ENCODE peak calls at places on chromosomes 2 and 18, in six cellular contexts. O, X, D, T, K and W are unnamed samples. For H3K4me1 and H3K27me3, the result is how much of the 10 kb centered on the place peaks cover.

GRCh38 chr2:105379741-105380186 is 19.1 kb downstream of the FHL2 start:
- DNase-seq in O (no peak), X (no peak), D (no peak), T (no peak), K (no peak), W (peak)

GRCh38 chr18:11757084-11757590 is 68.1 kb downstream of the GNAL start:
- DNase-seq in O (no peak), X (no peak), D (no peak), T (no peak), K (no peak), W (no peak)

GRCh38 chr2:9071032-9071431 is 67.5 kb upstream of the MBOAT2 start:
- DNase-seq in O (no peak), X (no peak), D (peak), T (peak), K (peak), W (no peak)

GRCh38 chr2:204538179-204539009 is 6.9 kb upstream of the PARD3B start:
- DNase-seq in O (no peak), X (no peak), D (no peak), T (no peak), K (no peak), W (no peak)

GRCh38 chr2:127069003-127069402 is 38.0 kb downstream of the BIN1 start:
- DNase-seq in O (no peak), X (no peak), D (no peak), T (no peak), K (no peak), W (no peak)

GRCh38 chr18:35030234-35030989 is 10.8 kb upstream of the MAPRE2 start:
- DNase-seq in O (no peak), X (no peak), D (no peak), T (no peak), K (no peak), W (no peak)

GRCh38 chr2:166932032-166932431 is 43.8 kb downstream of the XIRP2 start:
- DNase-seq in O (no peak), X (no peak), D (no peak), T (no peak), K (peak), W (no peak)

GRCh38 chr2:139259422-139260051 is 479.3 kb upstream of the NXPH2 start:
- DNase-seq in O (no peak), X (no peak), D (no peak), T (no peak), K (no peak), W (no peak)

GRCh38 chr18:23523429-23524212 is 20.3 kb downstream of the RMC1 start:
- DNase-seq in O (no peak), X (no peak), D (no peak), T (no peak), K (no peak), W (no peak)

GRCh38 chr2:186903183-186903582 is 54.2 kb upstream of the ZSWIM2 start:
- DNase-seq in O (no peak), X (no peak), D (no peak), T (no peak), K (no peak), W (no peak)

GRCh38 chr2:28750316-28751101 is 1.1 kb upstream of the PPP1CB start:
- DNase-seq in O (no peak), X (no peak), D (no peak), T (no peak), K (no peak), W (no peak)

GRCh38 chr18:65659312-65659711 is 91.5 kb upstream of the CDH7 start:
- DNase-seq in O (no peak), X (no peak), D (no peak), T (no peak), K (no peak), W (no peak)

GRCh38 chr2:202317080-202317859 is 51.7 kb downstream of the NOP58 start:
- DNase-seq in O (no peak), X (peak), D (no peak), T (no peak), K (peak), W (no peak)

GRCh38 chr2:71071681-71072398 is 3.4 kb downstream of the NAGK start:
- DNase-seq in O (no peak), X (peak), D (no peak), T (no peak), K (peak), W (no peak)

GRCh38 chr2:35788543-35788942 is 567.0 kb upstream of the CRIM1 start:
- DNase-seq in O (no peak), X (no peak), D (no peak), T (no peak), K (no peak), W (no peak)

GRCh38 chr2:215751200-215751910 is 262.0 kb downstream of the MREG start:
- DNase-seq in O (no peak), X (no peak), D (no peak), T (no peak), K (peak), W (no peak)

GRCh38 chr2:54083440-54083839 is 32.0 kb upstream of the ACYP2 start:
- DNase-seq in O (no peak), X (no peak), D (no peak), T (no peak), K (no peak), W (no peak)

GRCh38 chr2:4909486-4909885 is 782.7 kb upstream of the SOX11 start:
- DNase-seq in O (no peak), X (no peak), D (no peak), T (no peak), K (no peak), W (no peak)

GRCh38 chr2:25825238-25825637 is 53.0 kb downstream of the ASXL2 start:
- DNase-seq in O (no peak), X (no peak), D (no peak), T (no peak), K (no peak), W (no peak)

GRCh38 chr2:105773568-105773967 is 28.9 kb downstream of the NCK2 start:
- DNase-seq in O (no peak), X (no peak), D (no peak), T (no peak), K (no peak), W (no peak)

GRCh38 chr2:6771539-6772365 is 94.0 kb downstream of the CMPK2 start:
- DNase-seq in O (no peak), X (no peak), D (no peak), T (no peak), K (no peak), W (no peak)

GRCh38 chr2:189486237-189486770 is 45.0 kb downstream of the WDR75 start:
- DNase-seq in O (no peak), X (no peak), D (no peak), T (no peak), K (no peak), W (no peak)

GRCh38 chr2:127101048-127101611 is 5.8 kb downstream of the BIN1 start:
- DNase-seq in O (no peak), X (no peak), D (no peak), T (no peak), K (no peak), W (no peak)

GRCh38 chr2:200442471-200442870 is 67.4 kb downstream of the KCTD18 start:
- DNase-seq in O (no peak), X (no peak), D (no peak), T (no peak), K (no peak), W (no peak)

GRCh38 chr2:36695746-36696415 is 626 bp upstream of the VIT start:
- DNase-seq in O (no peak), X (no peak), D (no peak), T (no peak), K (peak), W (no peak)

GRCh38 chr2:212548459-212548815 is 9.8 kb upstream of the ERBB4 start:
- DNase-seq in O (no peak), X (peak), D (no peak), T (no peak), K (no peak), W (no peak)

GRCh38 chr2:176494949-176495353 is 225.7 kb downstream of the MTX2 start:
- DNase-seq in O (peak), X (peak), D (no peak), T (no peak), K (no peak), W (peak)

GRCh38 chr2:189698020-189698887 is 23.8 kb downstream of the ANKAR start:
- DNase-seq in O (no peak), X (peak), D (no peak), T (peak), K (peak), W (no peak)

GRCh38 chr2:44655401-44655864 is 286.1 kb upstream of the SIX3 start:
- DNase-seq in O (no peak), X (no peak), D (no peak), T (no peak), K (no peak), W (no peak)

GRCh38 chr2:12587729-12588522 is 128.8 kb upstream of the TRIB2 start:
- DNase-seq in O (no peak), X (no peak), D (no peak), T (no peak), K (peak), W (no peak)

GRCh38 chr18:57428221-57429150 is 6.7 kb upstream of the ONECUT2 start:
- DNase-seq in O (no peak), X (no peak), D (no peak), T (no peak), K (no peak), W (no peak)

GRCh38 chr2:5742126-5742525 is 49.9 kb downstream of the SOX11 start:
- DNase-seq in O (no peak), X (no peak), D (no peak), T (no peak), K (no peak), W (no peak)

GRCh38 chr2:108128226-108128786 is 111.5 kb upstream of the SULT1C3 start:
- DNase-seq in O (no peak), X (no peak), D (no peak), T (no peak), K (no peak), W (no peak)

GRCh38 chr2:163604941-163605555 is 130.8 kb downstream of the FIGN start:
- DNase-seq in O (no peak), X (no peak), D (no peak), T (no peak), K (peak), W (no peak)

GRCh38 chr2:32559136-32559535 is 68.7 kb upstream of the TTC27 start:
- DNase-seq in O (no peak), X (no peak), D (no peak), T (no peak), K (no peak), W (no peak)

GRCh38 chr18:46474487-46475366 is 182.3 kb downstream of the LOXHD1 start:
- DNase-seq in O (no peak), X (no peak), D (no peak), T (no peak), K (no peak), W (no peak)

GRCh38 chr18:62588217-62588616 is 65.4 kb downstream of the ZCCHC2 start:
- DNase-seq in O (no peak), X (no peak), D (no peak), T (no peak), K (no peak), W (no peak)

GRCh38 chr18:8866679-8867078 is 161.3 kb downstream of the MTCL1 start:
- DNase-seq in O (no peak), X (no peak), D (no peak), T (no peak), K (no peak), W (no peak)

GRCh38 chr2:53129851-53130250 is 637.8 kb upstream of the CHAC2 start:
- DNase-seq in O (no peak), X (no peak), D (peak), T (no peak), K (peak), W (no peak)

GRCh38 chr2:120306091-120306490 is 39.8 kb upstream of the INHBB start:
- DNase-seq in O (no peak), X (no peak), D (no peak), T (no peak), K (no peak), W (no peak)

GRCh38 chr2:120303177-120303576 is 42.8 kb upstream of the INHBB start:
- DNase-seq in O (no peak), X (no peak), D (no peak), T (no peak), K (no peak), W (no peak)

GRCh38 chr2:120308038-120308910 is 37.7 kb upstream of the INHBB start:
- DNase-seq in O (no peak), X (no peak), D (no peak), T (no peak), K (no peak), W (no peak)

GRCh38 chr2:120307482-120307881 is 38.5 kb upstream of the INHBB start:
- DNase-seq in O (no peak), X (no peak), D (no peak), T (no peak), K (no peak), W (no peak)

DNA sequence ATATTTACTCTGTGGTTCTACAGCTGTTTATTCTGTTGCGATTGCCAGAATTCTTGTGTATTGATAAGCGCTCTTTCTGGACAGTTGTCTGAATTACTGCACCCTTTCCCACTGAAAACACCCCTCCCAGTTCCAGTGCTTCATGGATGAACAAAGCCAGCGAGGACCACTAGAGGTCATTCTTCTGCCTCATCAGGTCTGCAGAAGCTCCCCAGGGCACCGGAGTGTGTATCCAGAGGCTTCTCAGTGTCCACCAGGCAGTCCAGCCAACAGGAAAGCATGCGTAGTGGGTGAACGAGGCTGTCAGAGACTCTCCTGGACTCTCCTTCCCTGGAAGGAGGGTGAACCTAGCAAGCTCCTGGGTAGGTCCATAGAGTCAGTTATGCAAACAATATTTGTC is 40.6 kb upstream of the INHBB start:
- DNase-seq in O (no peak), X (no peak), D (no peak), T (no peak), K (no peak), W (no peak)
- TF ChIP-seq CTCF in O (peak), X (no peak), D (no peak), T (peak), K (peak), W (peak)

DNA sequence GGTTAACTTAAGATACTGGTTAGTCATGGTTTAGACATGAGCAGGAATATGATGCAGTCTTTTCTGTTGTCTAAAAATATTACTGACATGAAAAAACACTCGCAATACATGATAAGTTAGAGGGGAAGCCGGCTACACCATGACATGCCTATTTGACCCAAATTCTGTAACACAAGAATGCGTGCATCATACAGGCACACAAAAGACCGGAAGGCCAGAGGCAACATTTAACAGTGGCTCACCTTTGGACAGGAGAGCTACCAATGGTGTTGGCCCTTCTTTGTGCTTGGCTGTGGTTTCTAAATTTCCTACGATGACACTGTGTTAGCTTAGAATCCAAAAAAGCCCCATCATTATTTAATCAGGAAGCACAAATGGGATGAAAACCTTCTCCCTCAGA is 4.1 kb downstream of the PARD6G start:
- DNase-seq in O (no peak), X (no peak), D (no peak), T (no peak), K (no peak), W (no peak)
- H3K4me1 ChIP-seq in O (under half), X (under half), D (under half), T (under half), K (under half), W (under half)

GRCh38 chr2:241551599-241551997 is 6.9 kb upstream of the BOK start:
- DNase-seq in O (no peak), X (no peak), D (no peak), T (no peak), K (no peak), W (no peak)

GRCh38 chr2:241550616-241551580 is 7.6 kb upstream of the BOK start:
- DNase-seq in O (no peak), X (no peak), D (no peak), T (no peak), K (no peak), W (no peak)

GRCh38 chr2:241553512-241553830 is 5.1 kb upstream of the BOK start:
- DNase-seq in O (no peak), X (no peak), D (no peak), T (no peak), K (no peak), W (no peak)

GRCh38 chr2:241553981-241554380 is 4.6 kb upstream of the BOK start:
- DNase-seq in O (no peak), X (no peak), D (no peak), T (no peak), K (no peak), W (no peak)

DNA sequence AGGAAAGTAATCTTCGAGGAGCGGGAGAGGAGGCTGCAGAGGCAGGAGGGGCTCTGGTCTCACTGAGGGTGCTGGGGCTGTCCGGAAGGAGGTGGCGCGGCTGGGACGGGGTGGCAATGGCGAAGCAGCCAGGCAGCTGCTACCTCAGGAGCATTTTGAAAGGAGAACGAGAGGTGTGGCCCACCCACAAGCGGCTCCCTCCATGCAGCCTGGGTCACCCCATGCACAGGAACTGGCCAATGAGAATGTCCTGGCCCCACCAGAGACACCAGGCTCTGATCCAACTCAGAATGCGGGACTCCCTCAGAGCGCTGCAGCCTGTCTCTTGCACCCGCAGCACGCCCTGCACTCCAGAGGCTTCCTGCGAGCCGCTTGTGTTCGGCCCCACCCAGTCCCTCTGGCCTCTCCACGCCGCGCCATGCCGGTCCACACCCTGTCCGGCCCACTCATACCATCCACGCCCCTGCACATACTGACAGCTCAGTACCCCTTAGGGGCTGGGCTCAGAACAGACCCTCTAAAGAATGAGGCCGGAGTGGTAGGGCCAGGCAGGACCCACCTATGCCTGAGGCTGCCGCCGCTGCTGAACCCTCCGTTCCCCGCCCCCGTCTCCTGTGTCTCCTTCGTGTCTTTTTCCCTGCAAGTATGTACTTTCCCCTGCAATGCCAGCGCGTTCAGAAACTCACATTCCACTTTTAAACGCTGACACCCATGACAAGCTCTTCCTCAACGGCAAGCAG is 6.4 kb upstream of the BOK start:
- DNase-seq in O (no peak), X (no peak), D (no peak), T (no peak), K (no peak), W (no peak)
- H3K27me3 ChIP-seq in O (under half), X (under half), D (under half), T (under half), K (under half), W (under half)

GRCh38 chr18:5061785-5062184 is 135.3 kb downstream of the AKAIN1 start:
- DNase-seq in O (no peak), X (no peak), D (no peak), T (no peak), K (no peak), W (no peak)

GRCh38 chr18:5059540-5060032 is 137.5 kb downstream of the AKAIN1 start:
- DNase-seq in O (no peak), X (no peak), D (no peak), T (no peak), K (no peak), W (no peak)

GRCh38 chr18:5060543-5060942 is 136.5 kb downstream of the AKAIN1 start:
- DNase-seq in O (no peak), X (no peak), D (no peak), T (no peak), K (no peak), W (no peak)

GRCh38 chr18:5058768-5059539 is 138.1 kb downstream of the AKAIN1 start:
- DNase-seq in O (no peak), X (no peak), D (no peak), T (no peak), K (no peak), W (no peak)

GRCh38 chr18:5057348-5058012 is 139.6 kb downstream of the AKAIN1 start:
- DNase-seq in O (peak), X (peak), D (peak), T (peak), K (peak), W (peak)
- TF ChIP-seq CTCF in O (peak), X (peak), D (peak), T (peak), K (peak), W (peak)

GRCh38 chr2:224572338-224572737 is 12.8 kb downstream of the CUL3 start:
- DNase-seq in O (no peak), X (no peak), D (no peak), T (no peak), K (no peak), W (no peak)

GRCh38 chr2:224570328-224570993 is 14.7 kb downstream of the CUL3 start:
- DNase-seq in O (no peak), X (no peak), D (no peak), T (no peak), K (no peak), W (no peak)

GRCh38 chr2:224565452-224566035 is 19.6 kb downstream of the CUL3 start:
- DNase-seq in O (no peak), X (no peak), D (no peak), T (no peak), K (no peak), W (no peak)

GRCh38 chr2:224573724-224574123 is 11.4 kb downstream of the CUL3 start:
- DNase-seq in O (no peak), X (no peak), D (no peak), T (no peak), K (no peak), W (no peak)

DNA sequence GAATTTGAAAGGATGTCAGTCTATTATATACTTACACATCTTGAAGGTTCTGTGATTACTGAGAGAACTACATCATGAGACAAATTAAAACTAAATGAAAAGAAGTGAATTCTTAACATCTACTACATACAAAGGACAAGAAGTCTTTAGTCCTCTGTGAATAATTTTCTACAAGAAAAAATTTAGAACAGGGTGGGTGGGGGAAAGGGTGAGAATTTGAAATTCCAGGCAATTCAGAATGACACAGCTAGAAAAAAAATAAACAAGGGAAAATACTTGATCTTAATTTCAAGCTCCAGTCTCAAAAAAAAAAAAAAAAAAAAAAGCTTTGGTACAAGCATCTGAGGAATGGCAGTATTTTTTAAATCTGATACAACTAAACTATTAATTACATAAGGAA is 15.5 kb downstream of the CUL3 start:
- DNase-seq in O (no peak), X (no peak), D (no peak), T (no peak), K (no peak), W (no peak)
- H3K4me1 ChIP-seq in O (half or more), X (under half), D (under half), T (under half), K (under half), W (half or more)